ENCODE peak calls at places on chromosome 19, in nine cellular contexts. I is HAP-1, P is retina, D is gastrocnemius medialis, Q is hepatocyte, H is prostate gland, W is choroid plexus epithelial cell, V is kidney tubule cell, O is brain microvascular endothelial cell. R is an unnamed sample.

GRCh38 chr19:41795031-41795461 is 1.3 kb upstream of the CEACAM3 start:
- DNase-seq in I (peak), P (peak), D (no peak), Q (peak), H (peak), W (peak), V (peak), O (peak), R (no peak)

GRCh38 chr19:31352782-31353651 is 3.8 kb upstream of the TSHZ3 start:
- DNase-seq in I (no peak), P (peak), D (no peak), Q (no peak), H (no peak), W (no peak), V (no peak), O (no peak), R (no peak)

GRCh38 chr19:30968210-30968609 is 381.0 kb downstream of the TSHZ3 start:
- DNase-seq in I (no peak), P (no peak), D (no peak), Q (no peak), H (no peak), W (no peak), V (no peak), O (no peak), R (no peak)

GRCh38 chr19:47305309-47305751 is 4.3 kb upstream of the C5AR1 start:
- DNase-seq in I (peak), P (peak), D (peak), Q (peak), H (no peak), W (peak), V (peak), O (peak), R (peak)

GRCh38 chr19:10043286-10043927 is 30.1 kb downstream of the RDH8 start:
- DNase-seq in I (no peak), P (peak), D (no peak), Q (no peak), H (no peak), W (peak), V (peak), O (peak), R (no peak)

GRCh38 chr19:3375221-3376088 is 9.1 kb downstream of the NFIC start:
- DNase-seq in I (no peak), P (no peak), D (peak), Q (no peak), H (no peak), W (peak), V (peak), O (no peak), R (peak)

GRCh38 chr19:2376784-2377519 is 16.9 kb downstream of the TMPRSS9 start:
- DNase-seq in I (no peak), P (no peak), D (no peak), Q (no peak), H (no peak), W (no peak), V (no peak), O (no peak), R (no peak)

GRCh38 chr19:38691938-38692457 is 44.5 kb downstream of the ACTN4 start:
- DNase-seq in I (no peak), P (no peak), D (peak), Q (peak), H (no peak), W (peak), V (peak), O (peak), R (peak)

GRCh38 chr19:7534531-7534980 is 961 bp upstream of the PNPLA6 start:
- DNase-seq in I (peak), P (peak), D (no peak), Q (peak), H (peak), W (peak), V (peak), O (peak), R (peak)